ENCODE peak calls at places on chromosomes 7 and 10, in eight cellular contexts. J is stimulated activated CD8-positive, alpha-beta memory T cell treated with anti-CD3 and anti-CD28 coated beads, Interleukin-4, amount 100 ng/mL, for 48 hours; S is memory B cell; C is AG08395; O is activated CD4-positive, alpha-beta T cell treated with anti-CD3 and anti-CD28 coated beads, Interleukin-2, amount 10 ng/mL, durations not matched to agents 7 days and 5 days; H is progenitor cell of endocrine pancreas; Q is stimulated activated CD4-positive, alpha-beta T cell treated with anti-CD3 and anti-CD28 coated beads, Interleukin-4, amount 100 ng/mL, for 24 hours; Z is Calu3. I is an unnamed sample.

GRCh38 chr10:33229252-33229943 is 105.1 kb downstream of the NRP1 start:
- DNase-seq in J (no peak), S (no peak), C (peak), O (no peak), H (no peak), Q (no peak), Z (no peak), I (no peak)

GRCh38 chr7:159023746-159024145 is 120.9 kb downstream of the VIPR2 start:
- DNase-seq in J (no peak), S (no peak), C (no peak), O (no peak), H (no peak), Q (no peak), Z (no peak), I (no peak)

GRCh38 chr7:143416565-143417149 is 8.0 kb upstream of the EPHA1 start:
- DNase-seq in J (no peak), S (peak), C (peak), O (peak), H (no peak), Q (no peak), Z (peak), I (no peak)

GRCh38 chr7:152489044-152489443 is 53.2 kb upstream of the KMT2C start:
- DNase-seq in J (no peak), S (no peak), C (no peak), O (no peak), H (no peak), Q (no peak), Z (no peak), I (no peak)

GRCh38 chr10:77710759-77711682 is 73.4 kb upstream of the KCNMA1 start:
- DNase-seq in J (peak), S (peak), C (peak), O (peak), H (peak), Q (peak), Z (peak), I (peak)

GRCh38 chr10:121311812-121312443 is 286.3 kb downstream of the FGFR2 start:
- DNase-seq in J (no peak), S (no peak), C (no peak), O (no peak), H (no peak), Q (no peak), Z (no peak), I (no peak)

GRCh38 chr10:86375204-86375603 is 8.6 kb upstream of the GRID1 start:
- DNase-seq in J (peak), S (no peak), C (no peak), O (no peak), H (no peak), Q (no peak), Z (no peak), I (no peak)

GRCh38 chr10:71547841-71548493 is 151.2 kb downstream of the CDH23 start:
- DNase-seq in J (no peak), S (no peak), C (peak), O (no peak), H (no peak), Q (no peak), Z (no peak), I (no peak)

GRCh38 chr10:43820663-43821062 is 172.0 kb upstream of the ZNF32 start:
- DNase-seq in J (no peak), S (no peak), C (no peak), O (no peak), H (no peak), Q (no peak), Z (no peak), I (no peak)

GRCh38 chr10:71835671-71836593 is 15.1 kb downstream of the PSAP start:
- DNase-seq in J (no peak), S (peak), C (peak), O (no peak), H (no peak), Q (no peak), Z (no peak), I (peak)

GRCh38 chr7:158948376-158948775 is 92.0 kb downstream of the DYNC2I1 start:
- DNase-seq in J (no peak), S (no peak), C (no peak), O (no peak), H (no peak), Q (no peak), Z (no peak), I (no peak)

GRCh38 chr7:74032191-74032490 is 4.2 kb downstream of the ELN start:
- DNase-seq in J (no peak), S (no peak), C (peak), O (no peak), H (no peak), Q (no peak), Z (no peak), I (peak)

GRCh38 chr7:41578700-41579099 is 124.2 kb downstream of the INHBA start:
- DNase-seq in J (no peak), S (no peak), C (no peak), O (no peak), H (no peak), Q (no peak), Z (no peak), I (no peak)

GRCh38 chr10:6056411-6057135 is 5.6 kb downstream of the IL2RA start:
- DNase-seq in J (peak), S (no peak), C (no peak), O (peak), H (no peak), Q (peak), Z (no peak), I (no peak)

GRCh38 chr10:30079423-30079822 is 20.0 kb upstream of the JCAD start:
- DNase-seq in J (no peak), S (no peak), C (no peak), O (no peak), H (no peak), Q (no peak), Z (no peak), I (no peak)

I was measured in mammary epithelial cell.